ENCODE peak calls at places on chromosome 22, in six cellular contexts. D is HuH-7; X is choroid plexus epithelial cell; W is right lobe of liver; G is effector memory CD4-positive, alpha-beta T cell; C is IMR-90. M is an unnamed sample.

GRCh38 chr22:36136475-36136874 is 24.1 kb downstream of the APOL3 start:
- DNase-seq in D (no peak), X (no peak), W (no peak), G (no peak), C (peak), M (no peak)

GRCh38 chr22:46587067-46587471 is 33.1 kb upstream of the GRAMD4 start:
- DNase-seq in D (no peak), X (no peak), W (no peak), G (no peak), C (no peak), M (no peak)

GRCh38 chr22:43878831-43879550 is 12.8 kb downstream of the PNPLA5 start:
- DNase-seq in D (no peak), X (no peak), W (peak), G (no peak), C (no peak), M (no peak)

GRCh38 chr22:38016182-38017078 is 32.1 kb upstream of the SOX10 start:
- DNase-seq in D (no peak), X (peak), W (no peak), G (no peak), C (peak), M (no peak)

GRCh38 chr22:44678245-44678979 is 23.6 kb upstream of the PRR5 start:
- DNase-seq in D (no peak), X (no peak), W (no peak), G (no peak), C (no peak), M (no peak)

GRCh38 chr22:19448739-19449421 is 1.4 kb upstream of the C22orf39 start:
- DNase-seq in D (no peak), X (no peak), W (no peak), G (no peak), C (no peak), M (no peak)

GRCh38 chr22:32509045-32509444 is 34.4 kb downstream of the FBXO7 start:
- DNase-seq in D (no peak), X (no peak), W (no peak), G (no peak), C (no peak), M (no peak)

GRCh38 chr22:45254789-45255261 is 14.1 kb upstream of the KIAA0930 start:
- DNase-seq in D (no peak), X (no peak), W (no peak), G (no peak), C (no peak), M (no peak)

GRCh38 chr22:41620646-41621098 is at the start of gene DESI1:
- DNase-seq in D (peak), X (no peak), W (no peak), G (no peak), C (no peak), M (no peak)